ENCODE peak calls at places on chromosomes 16 and 17, in ten cellular contexts. One of them, this sample, is unnamed.

GRCh38 chr17:44826123-44826790 is 3.8 kb downstream of the GJC1 start:
- DNase-seq in mammary epithelial cell: no peak
- DNase-seq in IMR-90: no peak
- DNase-seq in transverse colon: no peak
- DNase-seq in HFFc6: peak
- DNase-seq in amygdala: no peak
- DNase-seq in fibroblast of the conjunctiva: no peak
- DNase-seq in neuronal stem cell: no peak
- DNase-seq in stimulated activated CD8-positive, alpha-beta memory T cell treated with anti-CD3 and anti-CD28 coated beads, Interleukin-4, amount 100 ng/mL, for 48 hours: no peak
- DNase-seq in NCI-H748 treated with DMSO at 0.1 percent for 48 hours: no peak
- DNase-seq in this sample: no peak

GRCh38 chr17:65696739-65697394 is 135.4 kb upstream of the AXIN2 start:
- DNase-seq in mammary epithelial cell: no peak
- DNase-seq in IMR-90: peak
- DNase-seq in transverse colon: no peak
- DNase-seq in HFFc6: peak
- DNase-seq in amygdala: no peak
- DNase-seq in fibroblast of the conjunctiva: no peak
- DNase-seq in neuronal stem cell: no peak
- DNase-seq in stimulated activated CD8-positive, alpha-beta memory T cell treated with anti-CD3 and anti-CD28 coated beads, Interleukin-4, amount 100 ng/mL, for 48 hours: no peak
- DNase-seq in NCI-H748 treated with DMSO at 0.1 percent for 48 hours: peak
- DNase-seq in this sample: peak

GRCh38 chr16:1791256-1791942 is 2.1 kb downstream of the IGFALS start:
- DNase-seq in mammary epithelial cell: no peak
- DNase-seq in IMR-90: no peak
- DNase-seq in transverse colon: no peak
- DNase-seq in HFFc6: no peak
- DNase-seq in amygdala: no peak
- DNase-seq in fibroblast of the conjunctiva: no peak
- DNase-seq in neuronal stem cell: no peak
- DNase-seq in stimulated activated CD8-positive, alpha-beta memory T cell treated with anti-CD3 and anti-CD28 coated beads, Interleukin-4, amount 100 ng/mL, for 48 hours: no peak
- DNase-seq in NCI-H748 treated with DMSO at 0.1 percent for 48 hours: no peak
- DNase-seq in this sample: no peak

GRCh38 chr16:24819462-24820040 is 26.2 kb upstream of the SLC5A11 start:
- DNase-seq in mammary epithelial cell: no peak
- DNase-seq in IMR-90: peak
- DNase-seq in transverse colon: no peak
- DNase-seq in HFFc6: no peak
- DNase-seq in amygdala: no peak
- DNase-seq in fibroblast of the conjunctiva: no peak
- DNase-seq in neuronal stem cell: no peak
- DNase-seq in stimulated activated CD8-positive, alpha-beta memory T cell treated with anti-CD3 and anti-CD28 coated beads, Interleukin-4, amount 100 ng/mL, for 48 hours: no peak
- DNase-seq in NCI-H748 treated with DMSO at 0.1 percent for 48 hours: no peak
- DNase-seq in this sample: no peak

GRCh38 chr17:55420067-55420775 is 1.4 kb downstream of the MMD start:
- DNase-seq in mammary epithelial cell: no peak
- DNase-seq in IMR-90: no peak
- DNase-seq in transverse colon: no peak
- DNase-seq in HFFc6: no peak
- DNase-seq in amygdala: no peak
- DNase-seq in fibroblast of the conjunctiva: no peak
- DNase-seq in neuronal stem cell: no peak
- DNase-seq in stimulated activated CD8-positive, alpha-beta memory T cell treated with anti-CD3 and anti-CD28 coated beads, Interleukin-4, amount 100 ng/mL, for 48 hours: peak
- DNase-seq in NCI-H748 treated with DMSO at 0.1 percent for 48 hours: no peak
- DNase-seq in this sample: no peak

GRCh38 chr17:55817273-55817709 is 66.4 kb downstream of the PCTP start:
- DNase-seq in mammary epithelial cell: no peak
- DNase-seq in IMR-90: no peak
- DNase-seq in transverse colon: no peak
- DNase-seq in HFFc6: no peak
- DNase-seq in amygdala: no peak
- DNase-seq in fibroblast of the conjunctiva: no peak
- DNase-seq in neuronal stem cell: no peak
- DNase-seq in stimulated activated CD8-positive, alpha-beta memory T cell treated with anti-CD3 and anti-CD28 coated beads, Interleukin-4, amount 100 ng/mL, for 48 hours: no peak
- DNase-seq in NCI-H748 treated with DMSO at 0.1 percent for 48 hours: no peak
- DNase-seq in this sample: no peak

GRCh38 chr17:50190278-50191069 is 11.0 kb downstream of the COL1A1 start:
- DNase-seq in mammary epithelial cell: no peak
- DNase-seq in IMR-90: no peak
- DNase-seq in transverse colon: no peak
- DNase-seq in HFFc6: no peak
- DNase-seq in amygdala: no peak
- DNase-seq in fibroblast of the conjunctiva: no peak
- DNase-seq in neuronal stem cell: no peak
- DNase-seq in stimulated activated CD8-positive, alpha-beta memory T cell treated with anti-CD3 and anti-CD28 coated beads, Interleukin-4, amount 100 ng/mL, for 48 hours: no peak
- DNase-seq in NCI-H748 treated with DMSO at 0.1 percent for 48 hours: no peak
- DNase-seq in this sample: no peak

GRCh38 chr17:48236681-48237134 is 129.1 kb downstream of the SNX11 start:
- DNase-seq in mammary epithelial cell: peak
- DNase-seq in IMR-90: peak
- DNase-seq in transverse colon: no peak
- DNase-seq in HFFc6: peak
- DNase-seq in amygdala: no peak
- DNase-seq in fibroblast of the conjunctiva: no peak
- DNase-seq in neuronal stem cell: no peak
- DNase-seq in stimulated activated CD8-positive, alpha-beta memory T cell treated with anti-CD3 and anti-CD28 coated beads, Interleukin-4, amount 100 ng/mL, for 48 hours: no peak
- DNase-seq in NCI-H748 treated with DMSO at 0.1 percent for 48 hours: no peak
- DNase-seq in this sample: no peak

GRCh38 chr16:9270941-9271340 is 179.5 kb downstream of the HAPSTR1 start:
- DNase-seq in mammary epithelial cell: no peak
- DNase-seq in IMR-90: no peak
- DNase-seq in transverse colon: no peak
- DNase-seq in HFFc6: no peak
- DNase-seq in amygdala: no peak
- DNase-seq in fibroblast of the conjunctiva: no peak
- DNase-seq in neuronal stem cell: no peak
- DNase-seq in stimulated activated CD8-positive, alpha-beta memory T cell treated with anti-CD3 and anti-CD28 coated beads, Interleukin-4, amount 100 ng/mL, for 48 hours: no peak
- DNase-seq in NCI-H748 treated with DMSO at 0.1 percent for 48 hours: no peak
- DNase-seq in this sample: no peak

GRCh38 chr16:4123617-4124300 is 7.5 kb upstream of the ADCY9 start:
- DNase-seq in mammary epithelial cell: no peak
- DNase-seq in IMR-90: peak
- DNase-seq in transverse colon: no peak
- DNase-seq in HFFc6: peak
- DNase-seq in amygdala: no peak
- DNase-seq in fibroblast of the conjunctiva: no peak
- DNase-seq in neuronal stem cell: no peak
- DNase-seq in stimulated activated CD8-positive, alpha-beta memory T cell treated with anti-CD3 and anti-CD28 coated beads, Interleukin-4, amount 100 ng/mL, for 48 hours: no peak
- DNase-seq in NCI-H748 treated with DMSO at 0.1 percent for 48 hours: no peak
- DNase-seq in this sample: peak

GRCh38 chr17:57654040-57654775 is 90.9 kb downstream of the CCDC182 start:
- DNase-seq in mammary epithelial cell: no peak
- DNase-seq in IMR-90: no peak
- DNase-seq in transverse colon: no peak
- DNase-seq in HFFc6: no peak
- DNase-seq in amygdala: no peak
- DNase-seq in fibroblast of the conjunctiva: no peak
- DNase-seq in neuronal stem cell: no peak
- DNase-seq in stimulated activated CD8-positive, alpha-beta memory T cell treated with anti-CD3 and anti-CD28 coated beads, Interleukin-4, amount 100 ng/mL, for 48 hours: no peak
- DNase-seq in NCI-H748 treated with DMSO at 0.1 percent for 48 hours: no peak
- DNase-seq in this sample: no peak

GRCh38 chr16:8924214-8924613 is 39.5 kb downstream of the USP7 start:
- DNase-seq in mammary epithelial cell: no peak
- DNase-seq in IMR-90: no peak
- DNase-seq in transverse colon: peak
- DNase-seq in HFFc6: no peak
- DNase-seq in amygdala: peak
- DNase-seq in fibroblast of the conjunctiva: no peak
- DNase-seq in neuronal stem cell: no peak
- DNase-seq in stimulated activated CD8-positive, alpha-beta memory T cell treated with anti-CD3 and anti-CD28 coated beads, Interleukin-4, amount 100 ng/mL, for 48 hours: no peak
- DNase-seq in NCI-H748 treated with DMSO at 0.1 percent for 48 hours: no peak
- DNase-seq in this sample: no peak

GRCh38 chr16:77885596-77886295 is 97.4 kb downstream of the VAT1L start:
- DNase-seq in mammary epithelial cell: no peak
- DNase-seq in IMR-90: peak
- DNase-seq in transverse colon: no peak
- DNase-seq in HFFc6: no peak
- DNase-seq in amygdala: no peak
- DNase-seq in fibroblast of the conjunctiva: peak
- DNase-seq in neuronal stem cell: no peak
- DNase-seq in stimulated activated CD8-positive, alpha-beta memory T cell treated with anti-CD3 and anti-CD28 coated beads, Interleukin-4, amount 100 ng/mL, for 48 hours: no peak
- DNase-seq in NCI-H748 treated with DMSO at 0.1 percent for 48 hours: no peak
- DNase-seq in this sample: no peak

GRCh38 chr16:1288813-1289479 is 20.5 kb upstream of the UBE2I start:
- DNase-seq in mammary epithelial cell: no peak
- DNase-seq in IMR-90: no peak
- DNase-seq in transverse colon: no peak
- DNase-seq in HFFc6: no peak
- DNase-seq in amygdala: no peak
- DNase-seq in fibroblast of the conjunctiva: no peak
- DNase-seq in neuronal stem cell: no peak
- DNase-seq in stimulated activated CD8-positive, alpha-beta memory T cell treated with anti-CD3 and anti-CD28 coated beads, Interleukin-4, amount 100 ng/mL, for 48 hours: no peak
- DNase-seq in NCI-H748 treated with DMSO at 0.1 percent for 48 hours: no peak
- DNase-seq in this sample: no peak

GRCh38 chr16:32116080-32116479 is 137.0 kb upstream of the TP53TG3D start:
- DNase-seq in mammary epithelial cell: no peak
- DNase-seq in IMR-90: no peak
- DNase-seq in transverse colon: no peak
- DNase-seq in HFFc6: no peak
- DNase-seq in amygdala: no peak
- DNase-seq in fibroblast of the conjunctiva: no peak
- DNase-seq in neuronal stem cell: no peak
- DNase-seq in stimulated activated CD8-positive, alpha-beta memory T cell treated with anti-CD3 and anti-CD28 coated beads, Interleukin-4, amount 100 ng/mL, for 48 hours: peak
- DNase-seq in NCI-H748 treated with DMSO at 0.1 percent for 48 hours: no peak
- DNase-seq in this sample: no peak

GRCh38 chr17:17191346-17191792 is 14.8 kb downstream of the PLD6 start:
- DNase-seq in mammary epithelial cell: no peak
- DNase-seq in IMR-90: peak
- DNase-seq in transverse colon: no peak
- DNase-seq in HFFc6: peak
- DNase-seq in amygdala: no peak
- DNase-seq in fibroblast of the conjunctiva: no peak
- DNase-seq in neuronal stem cell: no peak
- DNase-seq in stimulated activated CD8-positive, alpha-beta memory T cell treated with anti-CD3 and anti-CD28 coated beads, Interleukin-4, amount 100 ng/mL, for 48 hours: no peak
- DNase-seq in NCI-H748 treated with DMSO at 0.1 percent for 48 hours: no peak
- DNase-seq in this sample: peak

GRCh38 chr16:64356267-64356666 is 765.6 kb downstream of the CDH11 start:
- DNase-seq in mammary epithelial cell: no peak
- DNase-seq in IMR-90: peak
- DNase-seq in transverse colon: no peak
- DNase-seq in HFFc6: peak
- DNase-seq in amygdala: no peak
- DNase-seq in fibroblast of the conjunctiva: peak
- DNase-seq in neuronal stem cell: no peak
- DNase-seq in stimulated activated CD8-positive, alpha-beta memory T cell treated with anti-CD3 and anti-CD28 coated beads, Interleukin-4, amount 100 ng/mL, for 48 hours: no peak
- DNase-seq in NCI-H748 treated with DMSO at 0.1 percent for 48 hours: no peak
- DNase-seq in this sample: peak

GRCh38 chr17:19250421-19251141 is 13.4 kb downstream of the EPN2 start:
- DNase-seq in mammary epithelial cell: no peak
- DNase-seq in IMR-90: no peak
- DNase-seq in transverse colon: no peak
- DNase-seq in HFFc6: no peak
- DNase-seq in amygdala: peak
- DNase-seq in fibroblast of the conjunctiva: no peak
- DNase-seq in neuronal stem cell: no peak
- DNase-seq in stimulated activated CD8-positive, alpha-beta memory T cell treated with anti-CD3 and anti-CD28 coated beads, Interleukin-4, amount 100 ng/mL, for 48 hours: no peak
- DNase-seq in NCI-H748 treated with DMSO at 0.1 percent for 48 hours: no peak
- DNase-seq in this sample: no peak

GRCh38 chr17:2705263-2705662 is 6.3 kb downstream of the CLUH start:
- DNase-seq in mammary epithelial cell: no peak
- DNase-seq in IMR-90: peak
- DNase-seq in transverse colon: no peak
- DNase-seq in HFFc6: peak
- DNase-seq in amygdala: no peak
- DNase-seq in fibroblast of the conjunctiva: peak
- DNase-seq in neuronal stem cell: no peak
- DNase-seq in stimulated activated CD8-positive, alpha-beta memory T cell treated with anti-CD3 and anti-CD28 coated beads, Interleukin-4, amount 100 ng/mL, for 48 hours: no peak
- DNase-seq in NCI-H748 treated with DMSO at 0.1 percent for 48 hours: no peak
- DNase-seq in this sample: peak